ENCODE peak calls at places on chromosomes 16 and 17, in seven cellular contexts. V is neuronal stem cell, C is body of pancreas, T is brain microvascular endothelial cell, N is IMR-90, X is HFF-Myc, M is A549. A is an unnamed sample.

GRCh38 chr16:53773150-53773846 is 69.3 kb downstream of the FTO start:
- DNase-seq in V (peak), C (peak), T (peak), N (peak), X (peak), M (peak), A (peak)

GRCh38 chr16:71540-72341 is 690 bp downstream of the RHBDF1 start:
- DNase-seq in V (peak), C (peak), T (peak), N (peak), X (no peak), M (peak), A (no peak)

GRCh38 chr17:7016886-7017826 is 4.7 kb downstream of the RNASEK start:
- DNase-seq in V (no peak), C (no peak), T (no peak), N (no peak), X (no peak), M (no peak), A (no peak)

GRCh38 chr17:6503641-6504195 is 52.6 kb downstream of the PITPNM3 start:
- DNase-seq in V (no peak), C (no peak), T (no peak), N (no peak), X (no peak), M (no peak), A (no peak)

GRCh38 chr17:66964930-66965800 is 658 bp downstream of the CACNG4 start:
- DNase-seq in V (no peak), C (peak), T (no peak), N (no peak), X (no peak), M (peak), A (no peak)

GRCh38 chr16:66324785-66325184 is 41.7 kb upstream of the CDH5 start:
- DNase-seq in V (no peak), C (no peak), T (peak), N (no peak), X (no peak), M (peak), A (no peak)

GRCh38 chr17:66541461-66542182 is 239.2 kb downstream of the PRKCA start:
- DNase-seq in V (no peak), C (no peak), T (peak), N (no peak), X (no peak), M (no peak), A (no peak)

GRCh38 chr17:39364236-39365025 is 37.0 kb downstream of the FBXL20 start:
- DNase-seq in V (no peak), C (no peak), T (no peak), N (no peak), X (no peak), M (no peak), A (no peak)

GRCh38 chr17:47120521-47121095 is 68.5 kb downstream of the CDC27 start:
- DNase-seq in V (no peak), C (no peak), T (peak), N (peak), X (peak), M (no peak), A (no peak)

GRCh38 chr16:15807603-15808009 is 49.2 kb downstream of the MYH11 start:
- DNase-seq in V (no peak), C (no peak), T (peak), N (peak), X (no peak), M (no peak), A (peak)

GRCh38 chr17:74682442-74683190 is 30.1 kb downstream of the CD300LF start:
- DNase-seq in V (no peak), C (no peak), T (no peak), N (no peak), X (no peak), M (no peak), A (no peak)

GRCh38 chr16:80993293-80993691 is 13.4 kb downstream of the CMC2 start:
- DNase-seq in V (no peak), C (no peak), T (peak), N (peak), X (peak), M (no peak), A (peak)

GRCh38 chr16:3358884-3359283 is 3.2 kb downstream of the OR2C1 start:
- DNase-seq in V (no peak), C (no peak), T (no peak), N (no peak), X (no peak), M (no peak), A (no peak)

GRCh38 chr17:81545160-81545949 is 6.8 kb downstream of the FAAP100 start:
- DNase-seq in V (no peak), C (peak), T (no peak), N (no peak), X (no peak), M (no peak), A (no peak)

DNA sequence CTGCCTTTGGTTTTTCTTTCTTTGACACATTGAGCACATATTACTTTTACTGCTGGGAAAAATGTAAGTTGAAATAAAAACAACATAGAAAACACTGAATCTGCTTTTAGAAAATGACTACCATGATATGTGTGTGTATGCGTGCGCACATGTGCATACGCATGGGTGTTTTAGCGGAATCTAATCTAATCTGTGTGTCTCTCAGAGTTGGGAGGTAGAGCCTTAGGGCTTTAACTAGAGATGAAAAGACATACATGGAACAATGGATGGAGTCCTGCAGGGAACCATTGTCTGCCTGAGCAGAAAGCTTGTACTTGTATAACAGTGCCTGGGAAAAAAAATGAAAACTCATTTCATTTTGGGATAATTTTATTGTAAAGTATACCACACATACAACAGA is 12.4 kb downstream of the SLFN5 start:
- DNase-seq in V (peak), C (no peak), T (no peak), N (no peak), X (no peak), M (no peak), A (no peak)
- H3K4me3 ChIP-seq in V (no peak), C (no peak), T (no peak), N (no peak), X (no peak), M (no peak), A (no peak)

DNA sequence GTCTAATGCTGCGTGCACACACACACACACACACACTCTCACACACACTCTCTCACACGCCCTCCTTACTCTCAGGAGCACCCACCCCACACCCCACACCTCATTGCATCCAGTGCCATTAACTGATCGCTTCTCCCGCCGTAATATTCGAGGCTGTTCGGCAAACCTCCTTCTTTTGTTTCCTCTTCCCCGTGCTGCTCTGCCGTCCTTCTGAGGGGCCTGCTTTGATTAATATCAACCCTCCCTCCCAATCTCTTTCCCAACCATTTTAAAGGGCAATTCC is 156.2 kb upstream of the TNRC6C start:
- DNase-seq in V (no peak), C (no peak), T (no peak), N (no peak), X (no peak), M (no peak), A (no peak)
- H3K4me3 ChIP-seq in V (no peak), C (no peak), T (no peak), N (no peak), X (no peak), M (no peak), A (no peak)

DNA sequence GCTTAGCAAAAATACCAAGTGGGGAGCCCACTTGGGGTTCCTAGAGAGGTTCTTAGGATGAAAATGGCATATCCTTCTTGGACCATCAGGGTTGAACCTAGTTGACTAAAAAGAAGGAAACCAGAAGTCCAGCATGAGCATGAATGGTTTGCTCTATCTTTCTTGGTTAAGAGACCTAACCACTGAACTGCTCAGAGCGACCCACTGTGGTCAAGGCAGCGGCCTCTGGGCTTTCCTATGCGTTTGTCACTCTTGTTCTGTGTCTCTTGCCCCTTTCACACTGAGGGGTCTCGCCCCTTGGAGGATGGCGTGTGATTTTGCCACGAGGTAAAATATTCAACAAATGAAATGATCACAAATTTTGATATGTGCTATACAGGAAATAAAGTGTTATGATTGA is 526 bp upstream of the BORCS6 start:
- DNase-seq in V (no peak), C (no peak), T (no peak), N (no peak), X (no peak), M (no peak), A (no peak)
- H3K4me3 ChIP-seq in V (peak), C (no peak), T (peak), N (peak), X (peak), M (peak), A (peak)

GRCh38 chr17:31564291-31564690 is 172.8 kb downstream of the RAB11FIP4 start:
- DNase-seq in V (no peak), C (no peak), T (no peak), N (no peak), X (no peak), M (no peak), A (no peak)

GRCh38 chr17:31566247-31566991 is 174.9 kb downstream of the RAB11FIP4 start:
- DNase-seq in V (no peak), C (no peak), T (no peak), N (no peak), X (no peak), M (no peak), A (no peak)

GRCh38 chr17:31566992-31567373 is 175.5 kb downstream of the RAB11FIP4 start:
- DNase-seq in V (no peak), C (no peak), T (no peak), N (no peak), X (no peak), M (no peak), A (no peak)

GRCh38 chr17:31565652-31566051 is 174.2 kb downstream of the RAB11FIP4 start:
- DNase-seq in V (no peak), C (no peak), T (no peak), N (no peak), X (no peak), M (no peak), A (no peak)

DNA sequence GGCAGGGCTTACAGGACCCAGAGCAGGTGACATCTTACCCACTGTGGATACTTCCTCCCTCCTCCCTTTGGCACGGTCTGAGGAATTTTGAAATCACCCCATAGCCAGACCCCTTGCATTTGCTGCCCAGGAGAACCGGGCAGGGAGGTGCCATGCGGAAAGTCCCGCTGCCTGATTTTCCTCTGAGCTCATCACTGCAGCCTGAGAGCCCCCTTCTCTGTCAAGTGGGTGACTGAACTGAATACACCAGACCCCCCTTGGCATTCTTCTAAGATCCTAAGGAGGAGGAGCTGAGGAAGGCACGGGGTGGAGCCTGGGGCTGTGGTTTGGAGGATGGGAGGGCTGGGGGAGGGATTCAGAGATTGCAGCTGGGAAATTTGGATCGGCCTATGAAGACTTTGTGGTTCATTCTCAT is 173.4 kb downstream of the RAB11FIP4 start:
- DNase-seq in V (no peak), C (peak), T (no peak), N (peak), X (no peak), M (no peak), A (no peak)
- H3K4me3 ChIP-seq in V (no peak), C (no peak), T (no peak), N (no peak), X (peak), M (no peak), A (peak)

A was measured in astrocyte of the cerebellum.